ENCODE peak calls at places on chromosome 13, in five cellular contexts. One of them, this sample, is unnamed. For H3K4me1, the result is how much of the 10 kb centered on the place peaks cover.

GRCh38 chr13:47415048-47415447 is 518.2 kb upstream of the HTR2A start:
- DNase-seq in GM23338: no peak
- DNase-seq in PC-3: no peak
- DNase-seq in mammary epithelial cell: peak
- DNase-seq in astrocyte: peak
- DNase-seq in this sample: peak

GRCh38 chr13:80012281-80012680 is 328.6 kb downstream of the SPRY2 start:
- DNase-seq in GM23338: no peak
- DNase-seq in PC-3: peak
- DNase-seq in mammary epithelial cell: no peak
- DNase-seq in astrocyte: no peak
- DNase-seq in this sample: peak

GRCh38 chr13:25879466-25879865 is 172.3 kb downstream of the SHISA2 start:
- DNase-seq in GM23338: no peak
- DNase-seq in PC-3: no peak
- DNase-seq in mammary epithelial cell: no peak
- DNase-seq in astrocyte: no peak
- DNase-seq in this sample: no peak

GRCh38 chr13:109778102-109778542 is 8.3 kb downstream of the IRS2 start:
- DNase-seq in GM23338: no peak
- DNase-seq in PC-3: peak
- DNase-seq in mammary epithelial cell: peak
- DNase-seq in astrocyte: peak
- DNase-seq in this sample: peak

GRCh38 chr13:112725346-112726017 is 35.6 kb downstream of the ATP11A start:
- DNase-seq in GM23338: no peak
- DNase-seq in PC-3: peak
- DNase-seq in mammary epithelial cell: peak
- DNase-seq in astrocyte: peak
- DNase-seq in this sample: no peak

GRCh38 chr13:49303533-49304252 is 56.0 kb downstream of the CDADC1 start:
- DNase-seq in GM23338: no peak
- DNase-seq in PC-3: no peak
- DNase-seq in mammary epithelial cell: peak
- DNase-seq in astrocyte: no peak
- DNase-seq in this sample: no peak

GRCh38 chr13:68168448-68168847 is 938.3 kb upstream of the PCDH9 start:
- DNase-seq in GM23338: no peak
- DNase-seq in PC-3: peak
- DNase-seq in mammary epithelial cell: no peak
- DNase-seq in astrocyte: peak
- DNase-seq in this sample: peak

GRCh38 chr13:24267283-24267682 is 42.1 kb upstream of the C1QTNF9 start:
- DNase-seq in GM23338: no peak
- DNase-seq in PC-3: no peak
- DNase-seq in mammary epithelial cell: no peak
- DNase-seq in astrocyte: no peak
- DNase-seq in this sample: peak

GRCh38 chr13:38363219-38363618 is 13.6 kb downstream of the UFM1 start:
- DNase-seq in GM23338: no peak
- DNase-seq in PC-3: no peak
- DNase-seq in mammary epithelial cell: no peak
- DNase-seq in astrocyte: no peak
- DNase-seq in this sample: no peak

GRCh38 chr13:45564108-45564507 is 51.4 kb downstream of the ERICH6B start:
- DNase-seq in GM23338: no peak
- DNase-seq in PC-3: peak
- DNase-seq in mammary epithelial cell: peak
- DNase-seq in astrocyte: peak
- DNase-seq in this sample: peak

DNA sequence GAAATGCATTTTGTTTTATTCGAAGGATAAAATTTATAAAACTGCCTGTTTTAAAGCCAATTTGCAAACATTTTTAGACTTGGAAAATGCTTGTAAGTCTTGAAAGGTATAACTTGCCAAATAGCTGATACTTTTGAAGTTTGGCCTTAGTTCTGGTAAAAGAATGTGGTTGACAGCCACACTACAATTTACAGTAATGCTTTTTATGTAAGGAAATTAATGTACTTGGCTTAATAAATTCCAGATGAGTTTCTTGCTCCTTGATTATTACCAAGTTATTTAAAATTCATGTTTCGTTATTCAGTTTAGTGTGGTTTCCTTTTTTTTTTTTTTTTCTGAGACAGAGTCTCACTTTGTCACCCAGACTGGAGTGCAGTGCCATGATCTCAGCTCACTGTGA is 14.9 kb downstream of the LMO7 start:
- DNase-seq in GM23338: no peak
- DNase-seq in PC-3: no peak
- DNase-seq in mammary epithelial cell: no peak
- DNase-seq in astrocyte: peak
- DNase-seq in this sample: no peak
- TF ChIP-seq EZH2 in GM23338: no peak
- TF ChIP-seq EZH2 in PC-3: no peak
- TF ChIP-seq EZH2 in mammary epithelial cell: no peak
- TF ChIP-seq EZH2 in astrocyte: no peak
- TF ChIP-seq EZH2 in this sample: no peak

GRCh38 chr13:98494769-98495168 is 82.1 kb downstream of the STK24 start:
- DNase-seq in GM23338: no peak
- DNase-seq in PC-3: no peak
- DNase-seq in mammary epithelial cell: no peak
- DNase-seq in astrocyte: no peak
- DNase-seq in this sample: no peak

GRCh38 chr13:98496966-98497365 is 79.9 kb downstream of the STK24 start:
- DNase-seq in GM23338: no peak
- DNase-seq in PC-3: no peak
- DNase-seq in mammary epithelial cell: no peak
- DNase-seq in astrocyte: no peak
- DNase-seq in this sample: no peak

GRCh38 chr13:98493035-98493401 is 83.9 kb downstream of the STK24 start:
- DNase-seq in GM23338: no peak
- DNase-seq in PC-3: no peak
- DNase-seq in mammary epithelial cell: no peak
- DNase-seq in astrocyte: no peak
- DNase-seq in this sample: peak

GRCh38 chr13:98495627-98496238 is 81.2 kb downstream of the STK24 start:
- DNase-seq in GM23338: no peak
- DNase-seq in PC-3: no peak
- DNase-seq in mammary epithelial cell: no peak
- DNase-seq in astrocyte: no peak
- DNase-seq in this sample: peak

GRCh38 chr13:98496239-98496668 is 80.7 kb downstream of the STK24 start:
- DNase-seq in GM23338: no peak
- DNase-seq in PC-3: no peak
- DNase-seq in mammary epithelial cell: no peak
- DNase-seq in astrocyte: no peak
- DNase-seq in this sample: no peak
- H3K4me1 ChIP-seq in GM23338: under half
- H3K4me1 ChIP-seq in PC-3: under half
- H3K4me1 ChIP-seq in mammary epithelial cell: under half
- H3K4me1 ChIP-seq in astrocyte: under half
- H3K4me1 ChIP-seq in this sample: under half

DNA sequence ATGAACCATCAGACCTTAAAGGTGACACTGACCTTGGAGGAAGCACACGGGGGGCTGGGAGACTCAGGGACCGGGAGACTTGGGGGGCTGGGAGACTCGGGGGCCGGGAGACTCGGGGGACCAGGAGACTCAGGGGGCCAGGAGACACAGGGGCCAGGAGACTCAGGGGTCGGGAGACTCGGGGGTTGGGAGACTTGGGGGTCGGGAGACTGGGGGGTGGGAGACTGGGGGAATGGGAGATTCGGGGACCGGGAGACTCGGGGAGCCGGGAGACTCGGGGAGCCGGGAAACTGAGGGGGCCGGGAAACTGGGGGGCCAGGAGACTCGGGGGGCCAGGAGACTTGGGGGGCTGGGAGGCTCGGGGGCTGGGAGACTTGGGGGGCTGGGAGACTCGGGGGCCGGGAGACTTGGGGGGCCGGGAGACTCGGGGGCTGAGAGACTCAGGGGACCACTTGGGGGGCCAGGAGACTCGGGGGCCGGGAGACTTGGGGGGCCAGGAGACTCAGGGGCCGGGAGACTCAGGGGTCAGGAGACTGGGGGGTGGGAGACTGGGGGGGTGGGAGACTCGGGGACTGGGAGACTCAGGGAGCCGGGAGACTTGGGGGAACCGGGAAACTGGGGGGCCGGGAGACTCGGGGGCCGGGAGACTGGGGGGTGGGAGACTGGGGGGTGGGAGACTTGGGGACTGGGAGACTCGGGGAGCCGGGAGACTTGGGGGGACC is 62.9 kb downstream of the RASA3 start:
- DNase-seq in GM23338: no peak
- DNase-seq in PC-3: no peak
- DNase-seq in mammary epithelial cell: no peak
- DNase-seq in astrocyte: no peak
- DNase-seq in this sample: no peak
- H3K27ac ChIP-seq in GM23338: no peak
- H3K27ac ChIP-seq in PC-3: no peak
- H3K27ac ChIP-seq in mammary epithelial cell: no peak
- H3K27ac ChIP-seq in astrocyte: no peak
- H3K27ac ChIP-seq in this sample: peak

DNA sequence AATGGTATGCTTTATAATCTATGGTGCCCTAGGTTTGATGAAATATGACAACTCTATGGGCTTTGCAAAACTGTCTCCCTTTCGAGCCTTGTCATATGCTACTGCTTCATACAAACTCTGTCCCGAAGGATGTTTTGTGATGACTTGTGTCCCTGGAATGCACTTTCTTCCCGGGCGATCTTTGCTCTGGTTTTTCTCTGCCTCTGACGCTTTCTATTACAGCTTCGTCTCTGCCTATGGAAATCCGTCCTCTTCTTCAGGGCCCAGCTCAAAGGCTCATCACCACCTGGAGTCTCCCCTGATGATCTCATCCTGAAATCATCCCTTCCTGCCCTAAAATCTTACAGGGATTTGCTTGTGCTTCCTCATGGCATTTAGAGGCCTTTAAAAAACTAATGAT is 191.6 kb upstream of the KL start:
- DNase-seq in GM23338: peak
- DNase-seq in PC-3: peak
- DNase-seq in mammary epithelial cell: peak
- DNase-seq in astrocyte: peak
- DNase-seq in this sample: peak
- TF ChIP-seq EZH2 in GM23338: no peak
- TF ChIP-seq EZH2 in PC-3: no peak
- TF ChIP-seq EZH2 in mammary epithelial cell: no peak
- TF ChIP-seq EZH2 in astrocyte: no peak
- TF ChIP-seq EZH2 in this sample: no peak

GRCh38 chr13:20848944-20849343 is 53.6 kb downstream of the XPO4 start:
- DNase-seq in GM23338: no peak
- DNase-seq in PC-3: no peak
- DNase-seq in mammary epithelial cell: no peak
- DNase-seq in astrocyte: peak
- DNase-seq in this sample: peak
- H3K4me1 ChIP-seq in GM23338: under half
- H3K4me1 ChIP-seq in PC-3: under half
- H3K4me1 ChIP-seq in mammary epithelial cell: under half
- H3K4me1 ChIP-seq in astrocyte: under half
- H3K4me1 ChIP-seq in this sample: under half

DNA sequence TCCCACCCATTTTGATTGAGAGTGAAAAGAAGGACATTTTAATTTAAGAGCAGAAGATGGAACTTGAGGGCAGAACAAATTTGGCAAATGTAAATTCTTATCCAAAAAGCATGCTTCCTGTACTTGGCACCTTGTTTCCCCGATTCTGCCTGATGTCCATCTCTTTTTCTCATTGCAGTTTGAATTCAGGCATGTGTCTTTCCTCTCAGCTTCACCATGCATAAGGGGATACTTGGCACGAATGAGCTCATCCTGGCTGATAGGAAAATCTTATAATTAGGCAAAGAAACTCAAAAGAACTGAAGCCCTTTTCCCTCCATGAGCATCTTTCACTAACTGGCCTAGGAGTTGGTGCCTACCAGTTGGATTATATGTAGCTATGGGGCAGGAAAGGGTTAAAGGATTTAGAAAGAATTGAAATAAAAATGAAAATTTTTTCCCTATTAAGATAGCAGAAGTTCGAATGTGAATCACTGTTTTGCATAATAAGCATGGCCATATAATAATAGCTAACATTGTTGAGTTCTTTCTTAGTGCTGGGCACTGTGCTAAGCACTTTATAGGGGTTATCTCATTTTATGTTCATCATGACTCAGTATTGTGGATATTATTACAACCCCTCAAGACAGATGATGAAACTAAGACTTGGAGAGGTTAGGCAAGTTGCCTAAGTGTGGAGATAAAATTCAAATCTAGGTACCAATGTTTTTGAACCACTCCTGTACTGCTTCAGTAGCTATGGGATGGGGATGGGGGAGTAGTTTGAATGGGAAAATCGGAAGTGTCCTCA is 386.7 kb downstream of the KCNRG start:
- DNase-seq in GM23338: no peak
- DNase-seq in PC-3: peak
- DNase-seq in mammary epithelial cell: peak
- DNase-seq in astrocyte: peak
- DNase-seq in this sample: peak
- H3K27ac ChIP-seq in GM23338: no peak
- H3K27ac ChIP-seq in PC-3: no peak
- H3K27ac ChIP-seq in mammary epithelial cell: no peak
- H3K27ac ChIP-seq in astrocyte: peak
- H3K27ac ChIP-seq in this sample: no peak

DNA sequence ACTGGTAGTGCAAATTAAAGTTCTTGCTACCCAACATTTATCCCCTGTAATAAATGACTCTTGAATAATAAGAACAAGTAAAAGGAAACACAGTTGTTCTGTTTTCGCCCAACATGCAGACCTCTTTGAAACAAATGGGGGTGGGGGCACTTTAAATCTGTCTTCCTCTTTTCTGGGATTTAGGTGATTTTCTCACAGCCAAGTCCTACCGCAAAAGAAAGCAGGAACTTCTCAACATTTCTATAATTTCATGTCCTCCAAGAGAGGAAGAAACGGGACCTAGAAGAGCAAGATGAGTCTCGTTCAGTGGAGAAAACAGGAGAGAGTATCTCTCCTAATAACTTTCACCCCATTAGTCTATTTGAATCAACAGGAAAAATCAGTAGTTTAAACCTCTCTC is 3.4 kb downstream of the POU4F1 start:
- DNase-seq in GM23338: no peak
- DNase-seq in PC-3: no peak
- DNase-seq in mammary epithelial cell: no peak
- DNase-seq in astrocyte: no peak
- DNase-seq in this sample: no peak
- TF ChIP-seq EZH2 in GM23338: peak
- TF ChIP-seq EZH2 in PC-3: no peak
- TF ChIP-seq EZH2 in mammary epithelial cell: no peak
- TF ChIP-seq EZH2 in astrocyte: peak
- TF ChIP-seq EZH2 in this sample: peak